ENCODE peak calls at places on chromosome 4, in eight cellular contexts. Y, E, Q, J, U, D, X and C are unnamed samples.

GRCh38 chr4:10232114-10232513 is 115.5 kb upstream of the WDR1 start:
- DNase-seq in X (no peak), Q (no peak), D (no peak), U (no peak), Y (no peak), E (no peak), J (no peak), C (no peak)

GRCh38 chr4:6695660-6696581 is 2.2 kb downstream of the S100P start:
- DNase-seq in J (peak; percentile 15), U (no peak), X (no peak), D (no peak), E (no peak), Q (no peak), Y (no peak), C (no peak)

GRCh38 chr4:33323393-33323792 is 2603.2 kb downstream of the PCDH7 start:
- DNase-seq in X (no peak), J (no peak), U (no peak), E (no peak), Q (no peak), Y (no peak), D (no peak), C (no peak)

GRCh38 chr4:61500883-61501282 is 300.8 kb downstream of the ADGRL3 start:
- DNase-seq in J (peak; percentile 13), U (no peak), Q (peak; percentile 6), D (no peak), E (no peak), X (no peak), Y (no peak), C (no peak)

GRCh38 chr4:141416677-141417363 is 196.1 kb downstream of the ZNF330 start:
- DNase-seq in Q (no peak), X (no peak), E (no peak), Y (no peak), D (no peak), J (no peak), U (no peak), C (peak; percentile 24)

GRCh38 chr4:123007679-123008078 is 85.3 kb upstream of the NUDT6 start:
- DNase-seq in J (no peak), Y (no peak), D (no peak), E (no peak), U (no peak), X (no peak), Q (no peak), C (no peak)

GRCh38 chr4:186727977-186728519 is 4.4 kb upstream of the FAT1 start:
- DNase-seq in E (peak; percentile 68), D (peak; percentile 36), X (no peak), J (peak; percentile 26), U (no peak), Y (no peak), Q (no peak), C (no peak)

GRCh38 chr4:1633993-1634392 is 50.1 kb downstream of the FAM53A start:
- DNase-seq in Q (no peak), Y (no peak), D (no peak), J (no peak), E (no peak), U (no peak), X (no peak), C (no peak)